ENCODE peak calls at places on chromosome 5, in five cellular contexts. J is heart left ventricle; M is IMR-90; N is heart right ventricle; B is CD8-positive, alpha-beta T cell. C is an unnamed sample.

GRCh38 chr5:58886315-58887207 is 303.7 kb downstream of the RAB3C start:
- DNase-seq in B (peak), J (peak), N (peak), M (peak), C (peak)

GRCh38 chr5:32222723-32223470 is 48.8 kb upstream of the GOLPH3 start:
- DNase-seq in B (no peak), J (no peak), N (no peak), M (peak), C (no peak)

GRCh38 chr5:95440825-95441224 is 49.7 kb downstream of the FAM81B start:
- DNase-seq in B (no peak), M (no peak), J (no peak), N (no peak), C (no peak)

GRCh38 chr5:114362197-114362976 is 517 bp downstream of the KCNN2 start:
- DNase-seq in N (peak), B (no peak), J (peak), M (peak), C (no peak)

GRCh38 chr5:10275991-10276390 is 25.9 kb downstream of the CCT5 start:
- DNase-seq in M (no peak), B (no peak), N (no peak), J (no peak), C (no peak)

GRCh38 chr5:17217421-17218352 is at the start of gene BASP1:
- DNase-seq in N (peak), M (peak), J (peak), B (no peak), C (peak)

GRCh38 chr5:144191461-144191860 is 20.8 kb downstream of the KCTD16 start:
- DNase-seq in B (no peak), M (no peak), J (no peak), N (no peak), C (no peak)

GRCh38 chr5:68088302-68088701 is 127.3 kb upstream of the PIK3R1 start:
- DNase-seq in J (no peak), B (no peak), N (no peak), M (peak), C (no peak)

GRCh38 chr5:78127875-78128274 is 166.6 kb downstream of the AP3B1 start:
- DNase-seq in B (no peak), N (no peak), M (no peak), J (no peak), C (no peak)

GRCh38 chr5:133328800-133329199 is 277.0 kb downstream of the HSPA4 start:
- DNase-seq in M (no peak), N (no peak), J (no peak), B (no peak), C (no peak)

GRCh38 chr5:133333561-133334150 is 278.7 kb downstream of the FSTL4 start:
- DNase-seq in B (no peak), N (no peak), J (no peak), M (no peak), C (no peak)

GRCh38 chr5:133331866-133332731 is 280.2 kb downstream of the FSTL4 start:
- DNase-seq in M (no peak), J (no peak), N (no peak), B (no peak), C (no peak)

GRCh38 chr5:133332732-133333024 is 279.7 kb downstream of the FSTL4 start:
- DNase-seq in N (no peak), M (no peak), B (no peak), J (no peak), C (no peak)

DNA sequence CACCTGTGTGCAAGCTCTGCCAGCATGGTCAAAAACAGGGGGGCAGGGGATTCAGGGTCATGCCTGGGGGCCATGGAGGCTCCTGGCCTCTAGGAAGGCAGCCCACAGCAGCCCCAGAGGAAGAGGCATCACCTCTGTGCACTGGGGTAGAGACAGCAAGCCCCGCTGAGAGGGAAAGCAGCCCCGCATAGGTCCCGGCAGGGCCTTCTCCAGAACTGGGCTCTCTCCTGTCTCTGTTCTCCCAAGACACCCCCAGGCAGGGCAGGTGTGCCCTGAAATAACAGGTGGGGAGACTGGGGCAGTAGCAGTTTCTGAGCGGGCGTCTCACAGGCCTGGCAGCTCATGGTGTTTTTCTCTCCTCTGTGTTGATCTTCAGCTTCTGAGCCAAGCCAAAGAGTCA is 279.1 kb downstream of the HSPA4 start:
- DNase-seq in M (no peak), B (no peak), N (no peak), J (no peak), C (no peak)
- H3K27ac ChIP-seq in M (no peak), B (no peak), N (no peak), J (no peak), C (no peak)

DNA sequence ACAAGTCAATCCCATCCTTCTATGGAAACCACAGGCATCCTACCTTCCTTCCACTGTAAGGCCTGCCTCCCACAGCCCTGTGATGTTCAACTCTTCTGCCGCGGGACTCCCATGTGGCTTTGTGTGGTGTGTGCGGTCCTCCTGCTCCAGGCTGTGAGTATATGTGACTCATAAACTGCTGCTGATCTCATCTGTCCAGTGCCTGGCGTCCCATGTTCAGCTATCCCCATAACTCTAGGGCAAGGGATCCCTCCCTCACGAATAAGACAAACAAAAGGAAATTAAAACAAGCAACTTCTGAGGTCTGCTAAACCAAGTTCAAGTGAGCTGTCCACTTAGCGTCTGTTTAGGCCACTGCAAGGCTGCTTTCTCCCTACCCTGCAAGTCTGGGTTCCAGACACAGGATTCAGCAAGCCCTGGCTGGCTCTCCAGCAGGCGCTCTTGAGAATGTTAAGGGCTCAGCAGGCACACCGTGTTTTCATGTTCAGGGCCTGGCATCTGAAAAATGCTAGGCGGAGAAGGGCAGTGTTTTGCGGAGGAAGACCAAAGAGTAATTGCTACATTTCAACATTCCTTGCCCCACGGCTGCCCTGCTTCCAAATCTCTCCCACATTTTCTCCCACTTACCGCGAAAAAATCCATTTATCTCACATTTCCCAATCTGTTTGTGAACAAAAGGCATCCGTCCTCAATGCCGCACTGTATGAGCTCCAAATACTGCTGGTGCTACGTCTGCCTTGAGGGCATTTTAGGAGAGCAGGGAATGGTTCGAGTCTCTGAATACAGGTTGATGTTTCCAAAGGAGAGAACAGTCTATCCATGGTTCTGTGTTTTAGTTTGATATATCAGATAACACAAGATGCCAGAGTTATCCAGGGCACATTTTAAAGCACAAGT is 280.2 kb downstream of the SEMA5A start:
- DNase-seq in N (peak), M (peak), J (peak), B (no peak), C (no peak)
- H3K27ac ChIP-seq in N (peak), M (peak), J (peak), B (no peak), C (no peak)

DNA sequence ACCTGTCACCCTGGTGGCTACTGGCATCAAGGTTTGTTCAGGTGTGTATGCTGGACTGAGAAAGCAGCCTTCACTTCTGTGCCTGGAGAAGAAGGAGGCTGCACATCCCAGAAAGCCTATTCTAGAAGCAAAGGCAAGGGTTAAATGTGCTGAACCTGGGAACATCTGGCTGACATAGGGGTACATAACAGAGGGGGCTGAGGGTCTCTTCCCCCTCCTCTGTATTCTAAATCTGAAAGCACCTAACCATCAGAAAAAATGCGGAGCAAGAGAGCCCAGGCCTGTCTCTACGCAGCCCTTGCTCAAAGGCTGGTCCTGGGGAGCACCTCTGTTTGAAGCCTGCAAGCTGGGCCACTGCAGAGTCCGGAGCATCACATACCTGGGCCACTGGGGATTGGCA is 53.2 kb upstream of the FSTL4 start:
- DNase-seq in B (no peak), N (no peak), M (no peak), J (no peak), C (no peak)
- H3K27ac ChIP-seq in B (no peak), N (no peak), M (no peak), J (no peak), C (no peak)

GRCh38 chr5:142960309-142960696 is 190.1 kb downstream of the ARHGAP26 start:
- DNase-seq in B (no peak), N (no peak), M (peak), J (no peak), C (no peak)
- H3K27ac ChIP-seq in B (no peak), N (no peak), M (no peak), J (no peak), C (no peak)

DNA sequence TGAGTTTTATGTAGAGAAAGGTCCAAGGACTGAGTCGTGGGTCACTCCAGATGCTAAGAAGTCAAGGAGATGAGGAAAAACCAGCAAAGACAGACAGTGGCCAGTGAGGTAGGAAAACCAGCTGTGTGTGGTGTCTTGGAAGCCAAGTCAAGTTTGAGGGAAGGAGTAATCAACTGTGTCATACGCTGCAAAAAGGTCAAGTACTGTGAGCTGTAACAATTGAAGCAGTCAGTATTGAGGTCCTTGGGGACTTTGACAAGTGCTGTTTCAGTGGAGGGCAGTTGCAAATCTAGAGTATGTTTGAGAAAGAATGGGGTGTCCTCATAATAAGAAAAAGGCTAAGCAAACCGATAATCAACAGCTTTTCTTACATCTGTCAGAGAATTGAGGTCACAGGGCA is 18.1 kb downstream of the GNPDA1 start:
- DNase-seq in M (no peak), N (no peak), J (no peak), B (no peak), C (no peak)
- H3K27ac ChIP-seq in M (no peak), N (no peak), J (no peak), B (no peak), C (no peak)

GRCh38 chr5:168438349-168438748 is 47.9 kb upstream of the RARS1 start:
- DNase-seq in M (no peak), B (no peak), J (no peak), N (no peak), C (no peak)
- H3K27ac ChIP-seq in M (no peak), B (no peak), J (no peak), N (no peak), C (no peak)

GRCh38 chr5:101425345-101425744 is 522.3 kb upstream of the ST8SIA4 start:
- DNase-seq in J (no peak), M (no peak), N (no peak), B (no peak), C (no peak)
- H3K27ac ChIP-seq in J (no peak), M (no peak), N (no peak), B (no peak), C (no peak)

C was measured in caudate nucleus.